ENCODE peak calls at places on chromosomes 5 and 9, in five cellular contexts. One of them, this sample, is unnamed.

GRCh38 chr9:91443321-91443993 is 19.8 kb upstream of the NFIL3 start:
- DNase-seq in amygdala: no peak
- DNase-seq in AG09309: no peak
- DNase-seq in caudate nucleus: no peak
- DNase-seq in stimulated activated CD4-positive, alpha-beta T cell treated with anti-CD3 and anti-CD28 coated beads, Interleukin-2, amount 100 ng/mL, for 48 hours: no peak
- DNase-seq in this sample: no peak

GRCh38 chr9:134959126-134959970 is 41.6 kb upstream of the FCN1 start:
- DNase-seq in amygdala: no peak
- DNase-seq in AG09309: no peak
- DNase-seq in caudate nucleus: no peak
- DNase-seq in stimulated activated CD4-positive, alpha-beta T cell treated with anti-CD3 and anti-CD28 coated beads, Interleukin-2, amount 100 ng/mL, for 48 hours: no peak
- DNase-seq in this sample: no peak

GRCh38 chr5:159104058-159104651 is 4.4 kb upstream of the EBF1 start:
- DNase-seq in amygdala: no peak
- DNase-seq in AG09309: no peak
- DNase-seq in caudate nucleus: no peak
- DNase-seq in stimulated activated CD4-positive, alpha-beta T cell treated with anti-CD3 and anti-CD28 coated beads, Interleukin-2, amount 100 ng/mL, for 48 hours: no peak
- DNase-seq in this sample: peak

GRCh38 chr5:57009811-57010210 is 57.9 kb upstream of the MIER3 start:
- DNase-seq in amygdala: no peak
- DNase-seq in AG09309: no peak
- DNase-seq in caudate nucleus: no peak
- DNase-seq in stimulated activated CD4-positive, alpha-beta T cell treated with anti-CD3 and anti-CD28 coated beads, Interleukin-2, amount 100 ng/mL, for 48 hours: no peak
- DNase-seq in this sample: no peak

GRCh38 chr9:114446036-114446435 is 58.3 kb upstream of the AKNA start:
- DNase-seq in amygdala: no peak
- DNase-seq in AG09309: no peak
- DNase-seq in caudate nucleus: no peak
- DNase-seq in stimulated activated CD4-positive, alpha-beta T cell treated with anti-CD3 and anti-CD28 coated beads, Interleukin-2, amount 100 ng/mL, for 48 hours: no peak
- DNase-seq in this sample: peak

GRCh38 chr5:33153373-33153772 is 287.4 kb upstream of the TARS1 start:
- DNase-seq in amygdala: no peak
- DNase-seq in AG09309: no peak
- DNase-seq in caudate nucleus: no peak
- DNase-seq in stimulated activated CD4-positive, alpha-beta T cell treated with anti-CD3 and anti-CD28 coated beads, Interleukin-2, amount 100 ng/mL, for 48 hours: no peak
- DNase-seq in this sample: no peak

GRCh38 chr9:38118862-38119435 is 49.9 kb upstream of the SHB start:
- DNase-seq in amygdala: no peak
- DNase-seq in AG09309: no peak
- DNase-seq in caudate nucleus: no peak
- DNase-seq in stimulated activated CD4-positive, alpha-beta T cell treated with anti-CD3 and anti-CD28 coated beads, Interleukin-2, amount 100 ng/mL, for 48 hours: no peak
- DNase-seq in this sample: no peak

GRCh38 chr9:110016340-110016739 is 191.6 kb downstream of the C9orf152 start:
- DNase-seq in amygdala: no peak
- DNase-seq in AG09309: no peak
- DNase-seq in caudate nucleus: no peak
- DNase-seq in stimulated activated CD4-positive, alpha-beta T cell treated with anti-CD3 and anti-CD28 coated beads, Interleukin-2, amount 100 ng/mL, for 48 hours: no peak
- DNase-seq in this sample: peak

GRCh38 chr5:168443533-168443932 is 42.7 kb upstream of the RARS1 start:
- DNase-seq in amygdala: no peak
- DNase-seq in AG09309: no peak
- DNase-seq in caudate nucleus: no peak
- DNase-seq in stimulated activated CD4-positive, alpha-beta T cell treated with anti-CD3 and anti-CD28 coated beads, Interleukin-2, amount 100 ng/mL, for 48 hours: no peak
- DNase-seq in this sample: no peak

GRCh38 chr5:57537831-57538230 is 55.2 kb upstream of the ACTBL2 start:
- DNase-seq in amygdala: no peak
- DNase-seq in AG09309: no peak
- DNase-seq in caudate nucleus: no peak
- DNase-seq in stimulated activated CD4-positive, alpha-beta T cell treated with anti-CD3 and anti-CD28 coated beads, Interleukin-2, amount 100 ng/mL, for 48 hours: no peak
- DNase-seq in this sample: no peak

GRCh38 chr5:129243058-129243457 is 148.5 kb downstream of the ISOC1 start:
- DNase-seq in amygdala: no peak
- DNase-seq in AG09309: no peak
- DNase-seq in caudate nucleus: no peak
- DNase-seq in stimulated activated CD4-positive, alpha-beta T cell treated with anti-CD3 and anti-CD28 coated beads, Interleukin-2, amount 100 ng/mL, for 48 hours: no peak
- DNase-seq in this sample: no peak

GRCh38 chr5:83955916-83956315 is 235.3 kb upstream of the HAPLN1 start:
- DNase-seq in amygdala: no peak
- DNase-seq in AG09309: peak
- DNase-seq in caudate nucleus: no peak
- DNase-seq in stimulated activated CD4-positive, alpha-beta T cell treated with anti-CD3 and anti-CD28 coated beads, Interleukin-2, amount 100 ng/mL, for 48 hours: no peak
- DNase-seq in this sample: peak

GRCh38 chr5:94791787-94792186 is 173.3 kb downstream of the SLF1 start:
- DNase-seq in amygdala: no peak
- DNase-seq in AG09309: no peak
- DNase-seq in caudate nucleus: no peak
- DNase-seq in stimulated activated CD4-positive, alpha-beta T cell treated with anti-CD3 and anti-CD28 coated beads, Interleukin-2, amount 100 ng/mL, for 48 hours: no peak
- DNase-seq in this sample: no peak

This sample was measured in HT1080.